ENCODE peak calls at places on chromosome 5, in five cellular contexts. One of them, this sample, is unnamed.

GRCh38 chr5:142655339-142656267 is 30.3 kb downstream of the FGF1 start:
- DNase-seq in T follicular helper cell: peak; percentile 33
- DNase-seq in activated T-cell treated with anti-CD3 and anti-CD28 coated beads, Interleukin-2, amount 50 U/mL, for 24 hours: peak; percentile 81
- DNase-seq in neural progenitor cell: peak; percentile 87
- DNase-seq in KG1: no peak
- DNase-seq in this sample: peak; percentile 55

GRCh38 chr5:33891731-33892418 is at the start of gene ADAMTS12:
- DNase-seq in activated T-cell treated with anti-CD3 and anti-CD28 coated beads, Interleukin-2, amount 50 U/mL, for 24 hours: no peak
- DNase-seq in T follicular helper cell: no peak
- DNase-seq in KG1: no peak
- DNase-seq in neural progenitor cell: peak; percentile 84
- DNase-seq in this sample: no peak

GRCh38 chr5:61320860-61321259 is 11.2 kb upstream of the ZSWIM6 start:
- DNase-seq in T follicular helper cell: no peak
- DNase-seq in activated T-cell treated with anti-CD3 and anti-CD28 coated beads, Interleukin-2, amount 50 U/mL, for 24 hours: no peak
- DNase-seq in neural progenitor cell: no peak
- DNase-seq in KG1: no peak
- DNase-seq in this sample: no peak

GRCh38 chr5:96431376-96432244 is 1.4 kb downstream of the PCSK1 start:
- DNase-seq in KG1: no peak
- DNase-seq in neural progenitor cell: peak; percentile 57
- DNase-seq in activated T-cell treated with anti-CD3 and anti-CD28 coated beads, Interleukin-2, amount 50 U/mL, for 24 hours: peak; percentile 32
- DNase-seq in T follicular helper cell: no peak
- DNase-seq in this sample: no peak

GRCh38 chr5:19977069-19977468 is 10.9 kb downstream of the CDH18 start:
- DNase-seq in KG1: no peak
- DNase-seq in neural progenitor cell: no peak
- DNase-seq in T follicular helper cell: no peak
- DNase-seq in activated T-cell treated with anti-CD3 and anti-CD28 coated beads, Interleukin-2, amount 50 U/mL, for 24 hours: no peak
- DNase-seq in this sample: no peak

GRCh38 chr5:14464101-14464500 is 117.5 kb upstream of the OTULINL start:
- DNase-seq in T follicular helper cell: no peak
- DNase-seq in KG1: no peak
- DNase-seq in activated T-cell treated with anti-CD3 and anti-CD28 coated beads, Interleukin-2, amount 50 U/mL, for 24 hours: no peak
- DNase-seq in neural progenitor cell: no peak
- DNase-seq in this sample: no peak

GRCh38 chr5:150431574-150431973 is 18.0 kb downstream of the RPS14 start:
- DNase-seq in activated T-cell treated with anti-CD3 and anti-CD28 coated beads, Interleukin-2, amount 50 U/mL, for 24 hours: no peak
- DNase-seq in T follicular helper cell: no peak
- DNase-seq in KG1: no peak
- DNase-seq in neural progenitor cell: peak; percentile 40
- DNase-seq in this sample: no peak

GRCh38 chr5:146744358-146744757 is 134.2 kb downstream of the PPP2R2B start:
- DNase-seq in KG1: no peak
- DNase-seq in activated T-cell treated with anti-CD3 and anti-CD28 coated beads, Interleukin-2, amount 50 U/mL, for 24 hours: no peak
- DNase-seq in T follicular helper cell: no peak
- DNase-seq in neural progenitor cell: peak; percentile 34
- DNase-seq in this sample: no peak

GRCh38 chr5:5643481-5643880 is 221.0 kb downstream of the ICE1 start:
- DNase-seq in activated T-cell treated with anti-CD3 and anti-CD28 coated beads, Interleukin-2, amount 50 U/mL, for 24 hours: no peak
- DNase-seq in T follicular helper cell: no peak
- DNase-seq in neural progenitor cell: no peak
- DNase-seq in KG1: no peak
- DNase-seq in this sample: no peak

GRCh38 chr5:33793836-33794549 is 97.8 kb downstream of the ADAMTS12 start:
- DNase-seq in activated T-cell treated with anti-CD3 and anti-CD28 coated beads, Interleukin-2, amount 50 U/mL, for 24 hours: no peak
- DNase-seq in KG1: no peak
- DNase-seq in T follicular helper cell: no peak
- DNase-seq in neural progenitor cell: peak; percentile 7
- DNase-seq in this sample: no peak

GRCh38 chr5:149834246-149834855 is 104.2 kb downstream of the PPARGC1B start:
- DNase-seq in T follicular helper cell: peak; percentile 31
- DNase-seq in activated T-cell treated with anti-CD3 and anti-CD28 coated beads, Interleukin-2, amount 50 U/mL, for 24 hours: peak; percentile 40
- DNase-seq in KG1: no peak
- DNase-seq in neural progenitor cell: peak; percentile 82
- DNase-seq in this sample: peak; percentile 83

GRCh38 chr5:150653145-150653761 is 7.8 kb upstream of the MYOZ3 start:
- DNase-seq in T follicular helper cell: no peak
- DNase-seq in neural progenitor cell: no peak
- DNase-seq in KG1: no peak
- DNase-seq in activated T-cell treated with anti-CD3 and anti-CD28 coated beads, Interleukin-2, amount 50 U/mL, for 24 hours: no peak
- DNase-seq in this sample: no peak

GRCh38 chr5:92644271-92644886 is 936.6 kb downstream of the NR2F1-AS1 start:
- DNase-seq in KG1: no peak
- DNase-seq in T follicular helper cell: no peak
- DNase-seq in neural progenitor cell: peak; percentile 21
- DNase-seq in activated T-cell treated with anti-CD3 and anti-CD28 coated beads, Interleukin-2, amount 50 U/mL, for 24 hours: no peak
- DNase-seq in this sample: no peak

GRCh38 chr5:132267931-132268501 is 10.5 kb downstream of the PDLIM4 start:
- DNase-seq in neural progenitor cell: no peak
- DNase-seq in T follicular helper cell: no peak
- DNase-seq in activated T-cell treated with anti-CD3 and anti-CD28 coated beads, Interleukin-2, amount 50 U/mL, for 24 hours: no peak
- DNase-seq in KG1: no peak
- DNase-seq in this sample: peak; percentile 42

GRCh38 chr5:1974081-1974480 is 91.4 kb upstream of the IRX4 start:
- DNase-seq in T follicular helper cell: no peak
- DNase-seq in KG1: no peak
- DNase-seq in neural progenitor cell: no peak
- DNase-seq in activated T-cell treated with anti-CD3 and anti-CD28 coated beads, Interleukin-2, amount 50 U/mL, for 24 hours: no peak
- DNase-seq in this sample: no peak

GRCh38 chr5:79109527-79110492 is 1.8 kb upstream of the BHMT start:
- DNase-seq in neural progenitor cell: peak; percentile 55
- DNase-seq in KG1: no peak
- DNase-seq in activated T-cell treated with anti-CD3 and anti-CD28 coated beads, Interleukin-2, amount 50 U/mL, for 24 hours: peak; percentile 47
- DNase-seq in T follicular helper cell: peak; percentile 2
- DNase-seq in this sample: peak; percentile 52

GRCh38 chr5:56802235-56802634 is 13.1 kb upstream of the MAP3K1 start:
- DNase-seq in neural progenitor cell: peak; percentile 12
- DNase-seq in activated T-cell treated with anti-CD3 and anti-CD28 coated beads, Interleukin-2, amount 50 U/mL, for 24 hours: no peak
- DNase-seq in KG1: no peak
- DNase-seq in T follicular helper cell: no peak
- DNase-seq in this sample: no peak

This sample was measured in Peyer's patch.